ENCODE peak calls at places on chromosomes 11 and 22, in four cellular contexts. One of them, this sample, is unnamed.

GRCh38 chr11:8356216-8356615 is 92.5 kb upstream of the LMO1 start:
- DNase-seq in WTC11: no peak
- DNase-seq in K562: no peak
- DNase-seq in HepG2: no peak
- DNase-seq in this sample: no peak

GRCh38 chr11:68135161-68135560 is 14.0 kb upstream of the CHKA start:
- DNase-seq in WTC11: no peak
- DNase-seq in K562: no peak
- DNase-seq in HepG2: no peak
- DNase-seq in this sample: no peak

GRCh38 chr11:45041556-45041955 is 90.9 kb upstream of the TP53I11 start:
- DNase-seq in WTC11: no peak
- DNase-seq in K562: no peak
- DNase-seq in HepG2: no peak
- DNase-seq in this sample: no peak

GRCh38 chr11:111205622-111206385 is 39.7 kb upstream of the POU2AF2 start:
- DNase-seq in WTC11: no peak
- DNase-seq in K562: no peak
- DNase-seq in HepG2: no peak
- DNase-seq in this sample: no peak

GRCh38 chr22:39690901-39691620 is 120.5 kb downstream of the CACNA1I start:
- DNase-seq in WTC11: peak
- DNase-seq in K562: peak
- DNase-seq in HepG2: no peak
- DNase-seq in this sample: no peak

GRCh38 chr22:41603873-41604332 is 14.3 kb upstream of the PMM1 start:
- DNase-seq in WTC11: no peak
- DNase-seq in K562: peak
- DNase-seq in HepG2: no peak
- DNase-seq in this sample: no peak

GRCh38 chr22:24937114-24937513 is 9.4 kb downstream of the LHFPL7 start:
- DNase-seq in WTC11: peak
- DNase-seq in K562: no peak
- DNase-seq in HepG2: peak
- DNase-seq in this sample: peak

GRCh38 chr22:42461511-42461910 is 29.3 kb upstream of the NFAM1 start:
- DNase-seq in WTC11: peak
- DNase-seq in K562: no peak
- DNase-seq in HepG2: no peak
- DNase-seq in this sample: no peak

GRCh38 chr11:3799143-3799542 is 1.8 kb upstream of the NUP98 start:
- DNase-seq in WTC11: no peak
- DNase-seq in K562: no peak
- DNase-seq in HepG2: no peak
- DNase-seq in this sample: no peak

GRCh38 chr22:50121202-50121740 is 31.5 kb downstream of the MOV10L1 start:
- DNase-seq in WTC11: no peak
- DNase-seq in K562: no peak
- DNase-seq in HepG2: no peak
- DNase-seq in this sample: no peak

GRCh38 chr11:78188809-78189724 is at the start of gene USP35:
- DNase-seq in WTC11: no peak
- DNase-seq in K562: no peak
- DNase-seq in HepG2: no peak
- DNase-seq in this sample: no peak

GRCh38 chr22:43160497-43161126 is 9.3 kb downstream of the TSPO start:
- DNase-seq in WTC11: no peak
- DNase-seq in K562: no peak
- DNase-seq in HepG2: no peak
- DNase-seq in this sample: no peak

GRCh38 chr11:111633756-111634362 is 31.6 kb downstream of the SIK2 start:
- DNase-seq in WTC11: no peak
- DNase-seq in K562: no peak
- DNase-seq in HepG2: peak
- DNase-seq in this sample: no peak

GRCh38 chr11:43987384-43988039 is 45.1 kb downstream of the C11orf96 start:
- DNase-seq in WTC11: no peak
- DNase-seq in K562: no peak
- DNase-seq in HepG2: no peak
- DNase-seq in this sample: no peak

GRCh38 chr11:375065-376025 is 6.0 kb downstream of the B4GALNT4 start:
- DNase-seq in WTC11: no peak
- DNase-seq in K562: no peak
- DNase-seq in HepG2: no peak
- DNase-seq in this sample: no peak

GRCh38 chr22:43363580-43364435 is 20.6 kb upstream of the SCUBE1 start:
- DNase-seq in WTC11: no peak
- DNase-seq in K562: no peak
- DNase-seq in HepG2: no peak
- DNase-seq in this sample: no peak

GRCh38 chr11:110715541-110715940 is 3.3 kb upstream of the ARHGAP20 start:
- DNase-seq in WTC11: no peak
- DNase-seq in K562: no peak
- DNase-seq in HepG2: no peak
- DNase-seq in this sample: no peak

GRCh38 chr22:45101828-45102227 is 61.9 kb upstream of the NUP50 start:
- DNase-seq in WTC11: peak
- DNase-seq in K562: peak
- DNase-seq in HepG2: peak
- DNase-seq in this sample: no peak

GRCh38 chr22:27669798-27670599 is 131.6 kb downstream of the MN1 start:
- DNase-seq in WTC11: no peak
- DNase-seq in K562: peak
- DNase-seq in HepG2: peak
- DNase-seq in this sample: no peak

GRCh38 chr11:763073-763463 is 14.2 kb downstream of the GATD1 start:
- DNase-seq in WTC11: peak
- DNase-seq in K562: peak
- DNase-seq in HepG2: no peak
- DNase-seq in this sample: no peak

GRCh38 chr11:125842319-125842948 is 9.3 kb downstream of the PATE4 start:
- DNase-seq in WTC11: no peak
- DNase-seq in K562: no peak
- DNase-seq in HepG2: no peak
- DNase-seq in this sample: no peak

GRCh38 chr11:92888701-92889100 is 80.8 kb upstream of the MTNR1B start:
- DNase-seq in WTC11: no peak
- DNase-seq in K562: peak
- DNase-seq in HepG2: no peak
- DNase-seq in this sample: no peak

GRCh38 chr11:117128289-117128688 is 15.8 kb upstream of the PAFAH1B2 start:
- DNase-seq in WTC11: no peak
- DNase-seq in K562: no peak
- DNase-seq in HepG2: no peak
- DNase-seq in this sample: no peak

GRCh38 chr11:117130879-117131278 is 13.2 kb upstream of the PAFAH1B2 start:
- DNase-seq in WTC11: no peak
- DNase-seq in K562: no peak
- DNase-seq in HepG2: no peak
- DNase-seq in this sample: no peak

GRCh38 chr11:117122546-117122945 is 21.5 kb upstream of the PAFAH1B2 start:
- DNase-seq in WTC11: no peak
- DNase-seq in K562: no peak
- DNase-seq in HepG2: no peak
- DNase-seq in this sample: no peak

GRCh38 chr11:117126223-117126965 is 17.7 kb upstream of the PAFAH1B2 start:
- DNase-seq in WTC11: no peak
- DNase-seq in K562: no peak
- DNase-seq in HepG2: no peak
- DNase-seq in this sample: no peak

GRCh38 chr11:117127164-117127563 is 16.9 kb upstream of the PAFAH1B2 start:
- DNase-seq in WTC11: no peak
- DNase-seq in K562: no peak
- DNase-seq in HepG2: no peak
- DNase-seq in this sample: no peak
- TF ChIP-seq ELF4 in WTC11: no peak
- TF ChIP-seq ELF4 in K562: no peak
- TF ChIP-seq ELF4 in HepG2: no peak
- TF ChIP-seq ELF4 in this sample: no peak

DNA sequence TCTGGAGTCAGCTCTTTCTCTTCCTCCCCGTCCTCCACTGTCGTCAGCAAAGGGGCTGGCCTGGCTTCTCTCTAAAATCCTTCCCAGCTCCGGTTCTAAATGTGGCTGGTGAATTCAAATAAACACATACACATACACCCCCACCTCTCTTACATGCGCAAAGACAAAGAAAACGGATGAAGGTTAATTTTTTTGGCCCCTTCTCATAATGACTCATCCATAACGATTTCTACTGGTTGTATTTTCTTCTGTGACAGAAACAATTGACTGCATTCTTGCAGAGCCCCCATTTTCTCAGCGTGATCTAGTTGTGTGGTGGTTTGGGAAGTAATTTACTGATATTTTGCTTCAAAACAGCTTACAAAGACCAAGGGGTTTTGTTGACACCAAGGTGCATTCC is 130.0 kb upstream of the NTM start:
- DNase-seq in WTC11: no peak
- DNase-seq in K562: no peak
- DNase-seq in HepG2: no peak
- DNase-seq in this sample: no peak
- TF ChIP-seq SP1 in WTC11: no peak
- TF ChIP-seq SP1 in K562: no peak
- TF ChIP-seq SP1 in HepG2: no peak
- TF ChIP-seq SP1 in this sample: no peak

GRCh38 chr11:12288212-12288933 is 89.0 kb upstream of the PARVA start:
- DNase-seq in WTC11: peak
- DNase-seq in K562: peak
- DNase-seq in HepG2: peak
- DNase-seq in this sample: peak

GRCh38 chr11:12287374-12288211 is 89.8 kb upstream of the PARVA start:
- DNase-seq in WTC11: peak
- DNase-seq in K562: peak
- DNase-seq in HepG2: peak
- DNase-seq in this sample: no peak

GRCh38 chr11:12290477-12290922 is 86.9 kb upstream of the PARVA start:
- DNase-seq in WTC11: no peak
- DNase-seq in K562: peak
- DNase-seq in HepG2: no peak
- DNase-seq in this sample: peak

GRCh38 chr11:12289667-12290476 is 87.5 kb upstream of the PARVA start:
- DNase-seq in WTC11: no peak
- DNase-seq in K562: no peak
- DNase-seq in HepG2: no peak
- DNase-seq in this sample: no peak

GRCh38 chr11:12288934-12289666 is 88.3 kb upstream of the PARVA start:
- DNase-seq in WTC11: peak
- DNase-seq in K562: no peak
- DNase-seq in HepG2: no peak
- DNase-seq in this sample: no peak
- TF ChIP-seq ELF4 in WTC11: no peak
- TF ChIP-seq ELF4 in K562: no peak
- TF ChIP-seq ELF4 in HepG2: no peak
- TF ChIP-seq ELF4 in this sample: no peak

GRCh38 chr11:46389450-46390330 is 1.9 kb downstream of the CHRM4 start:
- DNase-seq in WTC11: peak
- DNase-seq in K562: peak
- DNase-seq in HepG2: peak
- DNase-seq in this sample: peak
- TF ChIP-seq SP1 in WTC11: peak
- TF ChIP-seq SP1 in K562: no peak
- TF ChIP-seq SP1 in HepG2: no peak
- TF ChIP-seq SP1 in this sample: no peak

DNA sequence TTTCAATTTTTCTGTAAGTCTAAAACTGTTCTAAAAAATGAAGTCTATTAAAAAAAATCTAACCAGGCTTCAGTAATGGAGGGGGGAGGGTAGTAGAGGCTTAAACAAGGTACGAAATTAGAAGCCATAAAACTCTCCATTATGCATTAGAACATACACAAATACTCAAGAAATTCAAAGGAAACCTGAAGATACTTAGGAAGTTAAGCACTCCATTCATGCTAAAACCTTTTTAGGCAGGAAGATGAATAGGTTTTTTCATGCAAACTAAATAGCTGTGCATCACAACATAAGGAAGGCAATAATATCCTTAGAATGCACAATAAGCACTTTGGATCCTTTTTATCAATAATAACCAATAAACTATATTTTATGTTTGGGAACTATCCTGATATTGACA is 2.4 kb downstream of the RAB6A start:
- DNase-seq in WTC11: no peak
- DNase-seq in K562: no peak
- DNase-seq in HepG2: no peak
- DNase-seq in this sample: no peak
- TF ChIP-seq ELF4 in WTC11: no peak
- TF ChIP-seq ELF4 in K562: no peak
- TF ChIP-seq ELF4 in HepG2: no peak
- TF ChIP-seq ELF4 in this sample: no peak

DNA sequence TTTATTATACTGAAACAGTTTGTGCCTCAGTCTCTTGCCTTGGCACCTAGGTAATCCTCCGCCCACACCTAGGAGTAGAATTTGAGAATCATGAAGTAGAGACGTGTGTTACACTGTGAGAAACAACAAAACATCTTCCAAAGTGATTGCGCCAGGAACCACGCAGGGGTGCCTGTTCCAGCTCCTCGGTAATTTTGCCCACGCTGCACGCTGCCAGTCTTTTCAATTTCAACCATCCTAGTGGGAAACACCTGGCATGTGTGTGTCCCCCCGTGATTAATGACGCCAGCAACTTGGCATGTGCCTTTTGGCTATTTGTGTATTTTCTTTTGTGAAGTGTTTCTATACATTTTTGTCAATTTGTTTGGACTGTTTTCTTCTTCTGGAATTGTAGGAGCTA is 919.1 kb downstream of the BRD1 start:
- DNase-seq in WTC11: no peak
- DNase-seq in K562: no peak
- DNase-seq in HepG2: no peak
- DNase-seq in this sample: no peak
- TF ChIP-seq SP1 in WTC11: no peak
- TF ChIP-seq SP1 in K562: no peak
- TF ChIP-seq SP1 in HepG2: no peak
- TF ChIP-seq SP1 in this sample: no peak

GRCh38 chr22:20571531-20572007 is 64.2 kb downstream of the MED15 start:
- DNase-seq in WTC11: peak
- DNase-seq in K562: peak
- DNase-seq in HepG2: peak
- DNase-seq in this sample: peak
- TF ChIP-seq ELF4 in WTC11: no peak
- TF ChIP-seq ELF4 in K562: peak
- TF ChIP-seq ELF4 in HepG2: no peak
- TF ChIP-seq ELF4 in this sample: no peak